ENCODE peak calls at places on chromosomes 2 and 18, in six cellular contexts. Q is NCI-H1417; I is activated CD4-positive, alpha-beta T cell treated with anti-CD3 and anti-CD28 coated beads, Interleukin-2, amount 50 U/mL, for 1 hour; T is lower leg skin; A is tibial nerve; F is glutamatergic neuron. P is an unnamed sample.

GRCh38 chr2:174787485-174788205 is 23.4 kb upstream of the CHRNA1 start:
- DNase-seq in Q (no peak), I (no peak), T (no peak), A (no peak), F (peak), P (no peak)

GRCh38 chr2:207332473-207333212 is 166.9 kb upstream of the KLF7 start:
- DNase-seq in Q (no peak), I (no peak), T (no peak), A (no peak), F (no peak), P (no peak)

GRCh38 chr18:67652296-67652695 is 135.8 kb upstream of the DSEL start:
- DNase-seq in Q (peak), I (no peak), T (no peak), A (no peak), F (no peak), P (no peak)

GRCh38 chr2:190271783-190272456 is 47.7 kb downstream of the HIBCH start:
- DNase-seq in Q (no peak), I (no peak), T (no peak), A (no peak), F (no peak), P (no peak)

GRCh38 chr2:136006658-136007057 is 21.2 kb upstream of the DARS1 start:
- DNase-seq in Q (no peak), I (no peak), T (no peak), A (no peak), F (no peak), P (no peak)

GRCh38 chr2:170882758-170883157 is 46.3 kb upstream of the GORASP2 start:
- DNase-seq in Q (no peak), I (no peak), T (no peak), A (no peak), F (no peak), P (no peak)

GRCh38 chr2:170313636-170314348 is 135.8 kb downstream of the MYO3B start:
- DNase-seq in Q (peak), I (no peak), T (no peak), A (no peak), F (no peak), P (no peak)

GRCh38 chr2:1137992-1138391 is 187.3 kb downstream of the SNTG2 start:
- DNase-seq in Q (no peak), I (no peak), T (no peak), A (no peak), F (no peak), P (no peak)

GRCh38 chr2:23505218-23505983 is 120.4 kb downstream of the KLHL29 start:
- DNase-seq in Q (no peak), I (no peak), T (no peak), A (no peak), F (peak), P (no peak)

GRCh38 chr18:13577091-13577697 is 149.2 kb downstream of the FAM210A start:
- DNase-seq in Q (no peak), I (no peak), T (peak), A (no peak), F (no peak), P (no peak)

GRCh38 chr2:120783969-120784372 is 48.3 kb downstream of the GLI2 start:
- DNase-seq in Q (no peak), I (no peak), T (no peak), A (no peak), F (no peak), P (no peak)

GRCh38 chr2:231483398-231484329 is 19.4 kb upstream of the NCL start:
- DNase-seq in Q (no peak), I (peak), T (no peak), A (no peak), F (no peak), P (peak)

GRCh38 chr2:210475726-210476125 is 833 bp downstream of the LANCL1 start:
- DNase-seq in Q (peak), I (no peak), T (no peak), A (no peak), F (no peak), P (no peak)

GRCh38 chr18:75441921-75442320 is 14.4 kb upstream of the SMIM21 start:
- DNase-seq in Q (no peak), I (no peak), T (no peak), A (no peak), F (no peak), P (no peak)

GRCh38 chr2:180337136-180337535 is 330.0 kb upstream of the CWC22 start:
- DNase-seq in Q (no peak), I (no peak), T (no peak), A (no peak), F (no peak), P (no peak)

GRCh38 chr2:20254731-20255130 is 29.8 kb upstream of the SDC1 start:
- DNase-seq in Q (no peak), I (no peak), T (no peak), A (no peak), F (no peak), P (no peak)

GRCh38 chr2:180033993-180034894 is 27.1 kb upstream of the CWC22 start:
- DNase-seq in Q (peak), I (no peak), T (no peak), A (no peak), F (no peak), P (no peak)

GRCh38 chr2:79846878-79847277 is 334.0 kb downstream of the CTNNA2 start:
- DNase-seq in Q (no peak), I (no peak), T (no peak), A (no peak), F (no peak), P (no peak)

GRCh38 chr2:75140288-75140687 is 59.0 kb downstream of the TACR1 start:
- DNase-seq in Q (no peak), I (no peak), T (no peak), A (no peak), F (no peak), P (no peak)

GRCh38 chr2:240134466-240134865 is 1.6 kb downstream of the COPS9 start:
- DNase-seq in Q (no peak), I (no peak), T (peak), A (no peak), F (no peak), P (no peak)

GRCh38 chr2:230877737-230878598 is 13.2 kb downstream of the ITM2C start:
- DNase-seq in Q (no peak), I (no peak), T (peak), A (no peak), F (no peak), P (peak)

GRCh38 chr2:41194235-41194634 is 742.3 kb upstream of the SLC8A1 start:
- DNase-seq in Q (no peak), I (no peak), T (no peak), A (no peak), F (peak), P (no peak)

GRCh38 chr2:30691091-30691947 is 115.9 kb downstream of the CAPN13 start:
- DNase-seq in Q (no peak), I (no peak), T (peak), A (no peak), F (no peak), P (no peak)

GRCh38 chr2:6806605-6807004 is 59.1 kb downstream of the CMPK2 start:
- DNase-seq in Q (no peak), I (no peak), T (no peak), A (no peak), F (no peak), P (no peak)

GRCh38 chr2:23940976-23941605 is 828 bp downstream of the UBXN2A start:
- DNase-seq in Q (peak), I (no peak), T (no peak), A (no peak), F (no peak), P (no peak)

GRCh38 chr2:130882111-130882510 is 45.4 kb downstream of the ARHGEF4 start:
- DNase-seq in Q (no peak), I (no peak), T (peak), A (no peak), F (no peak), P (no peak)

GRCh38 chr18:53991202-53991601 is 233.3 kb downstream of the MBD2 start:
- DNase-seq in Q (no peak), I (no peak), T (no peak), A (no peak), F (no peak), P (no peak)